ENCODE peak calls at places on chromosome 6, in four cellular contexts. One of them, this sample, is unnamed.

GRCh38 chr6:56652231-56652630 is 9.5 kb upstream of the DST start:
- DNase-seq in GM12891: no peak
- DNase-seq in stimulated activated CD4-positive, alpha-beta T cell treated with anti-CD3 and anti-CD28 coated beads, Interleukin-1b, Interleukin-23, amount 100 ng/mL, for 4 hours: no peak
- DNase-seq in EL: no peak
- DNase-seq in this sample: no peak

GRCh38 chr6:11200356-11200755 is 32.1 kb downstream of the NEDD9 start:
- DNase-seq in EL: peak
- DNase-seq in GM12891: no peak
- DNase-seq in stimulated activated CD4-positive, alpha-beta T cell treated with anti-CD3 and anti-CD28 coated beads, Interleukin-1b, Interleukin-23, amount 100 ng/mL, for 4 hours: no peak
- DNase-seq in this sample: no peak

GRCh38 chr6:7542065-7542877 is 800 bp downstream of the DSP start:
- DNase-seq in EL: peak
- DNase-seq in GM12891: peak
- DNase-seq in stimulated activated CD4-positive, alpha-beta T cell treated with anti-CD3 and anti-CD28 coated beads, Interleukin-1b, Interleukin-23, amount 100 ng/mL, for 4 hours: peak
- DNase-seq in this sample: no peak

GRCh38 chr6:127464161-127464880 is 5.1 kb upstream of the KIAA0408 start:
- DNase-seq in stimulated activated CD4-positive, alpha-beta T cell treated with anti-CD3 and anti-CD28 coated beads, Interleukin-1b, Interleukin-23, amount 100 ng/mL, for 4 hours: no peak
- DNase-seq in GM12891: no peak
- DNase-seq in EL: peak
- DNase-seq in this sample: no peak

GRCh38 chr6:40962241-40962640 is 76.8 kb downstream of the UNC5CL start:
- DNase-seq in EL: peak
- DNase-seq in stimulated activated CD4-positive, alpha-beta T cell treated with anti-CD3 and anti-CD28 coated beads, Interleukin-1b, Interleukin-23, amount 100 ng/mL, for 4 hours: no peak
- DNase-seq in GM12891: peak
- DNase-seq in this sample: no peak

GRCh38 chr6:109261815-109262214 is 120.5 kb downstream of the CD164 start:
- DNase-seq in EL: no peak
- DNase-seq in stimulated activated CD4-positive, alpha-beta T cell treated with anti-CD3 and anti-CD28 coated beads, Interleukin-1b, Interleukin-23, amount 100 ng/mL, for 4 hours: no peak
- DNase-seq in GM12891: no peak
- DNase-seq in this sample: no peak

GRCh38 chr6:159981591-159982245 is 12.8 kb downstream of the IGF2R start:
- DNase-seq in EL: peak
- DNase-seq in stimulated activated CD4-positive, alpha-beta T cell treated with anti-CD3 and anti-CD28 coated beads, Interleukin-1b, Interleukin-23, amount 100 ng/mL, for 4 hours: no peak
- DNase-seq in GM12891: no peak
- DNase-seq in this sample: no peak

GRCh38 chr6:24929255-24929654 is 6.5 kb downstream of the RIPOR2 start:
- DNase-seq in EL: no peak
- DNase-seq in stimulated activated CD4-positive, alpha-beta T cell treated with anti-CD3 and anti-CD28 coated beads, Interleukin-1b, Interleukin-23, amount 100 ng/mL, for 4 hours: no peak
- DNase-seq in GM12891: no peak
- DNase-seq in this sample: no peak

GRCh38 chr6:64811145-64811544 is 895.9 kb downstream of the EYS start:
- DNase-seq in stimulated activated CD4-positive, alpha-beta T cell treated with anti-CD3 and anti-CD28 coated beads, Interleukin-1b, Interleukin-23, amount 100 ng/mL, for 4 hours: no peak
- DNase-seq in GM12891: no peak
- DNase-seq in EL: no peak
- DNase-seq in this sample: no peak

GRCh38 chr6:36027501-36028087 is at the start of gene MAPK14:
- DNase-seq in GM12891: peak
- DNase-seq in EL: peak
- DNase-seq in stimulated activated CD4-positive, alpha-beta T cell treated with anti-CD3 and anti-CD28 coated beads, Interleukin-1b, Interleukin-23, amount 100 ng/mL, for 4 hours: peak
- DNase-seq in this sample: peak

GRCh38 chr6:134937426-134937825 is 12.5 kb downstream of the ALDH8A1 start:
- DNase-seq in stimulated activated CD4-positive, alpha-beta T cell treated with anti-CD3 and anti-CD28 coated beads, Interleukin-1b, Interleukin-23, amount 100 ng/mL, for 4 hours: no peak
- DNase-seq in EL: peak
- DNase-seq in GM12891: no peak
- DNase-seq in this sample: no peak

GRCh38 chr6:31729979-31730630 is 1.0 kb upstream of the DDAH2 start:
- DNase-seq in EL: peak
- DNase-seq in GM12891: peak
- DNase-seq in stimulated activated CD4-positive, alpha-beta T cell treated with anti-CD3 and anti-CD28 coated beads, Interleukin-1b, Interleukin-23, amount 100 ng/mL, for 4 hours: peak
- DNase-seq in this sample: peak

GRCh38 chr6:127464881-127465459 is 5.8 kb upstream of the KIAA0408 start:
- DNase-seq in GM12891: no peak
- DNase-seq in stimulated activated CD4-positive, alpha-beta T cell treated with anti-CD3 and anti-CD28 coated beads, Interleukin-1b, Interleukin-23, amount 100 ng/mL, for 4 hours: peak
- DNase-seq in EL: peak
- DNase-seq in this sample: peak

GRCh38 chr6:43334466-43335095 is 26.0 kb upstream of the CRIP3 start:
- DNase-seq in GM12891: no peak
- DNase-seq in EL: peak
- DNase-seq in stimulated activated CD4-positive, alpha-beta T cell treated with anti-CD3 and anti-CD28 coated beads, Interleukin-1b, Interleukin-23, amount 100 ng/mL, for 4 hours: no peak
- DNase-seq in this sample: no peak

GRCh38 chr6:98014791-98015201 is 731.8 kb upstream of the MMS22L start:
- DNase-seq in EL: no peak
- DNase-seq in GM12891: no peak
- DNase-seq in stimulated activated CD4-positive, alpha-beta T cell treated with anti-CD3 and anti-CD28 coated beads, Interleukin-1b, Interleukin-23, amount 100 ng/mL, for 4 hours: no peak
- DNase-seq in this sample: peak

GRCh38 chr6:113089056-113089455 is 741.9 kb downstream of the RFPL4B start:
- DNase-seq in GM12891: no peak
- DNase-seq in EL: no peak
- DNase-seq in stimulated activated CD4-positive, alpha-beta T cell treated with anti-CD3 and anti-CD28 coated beads, Interleukin-1b, Interleukin-23, amount 100 ng/mL, for 4 hours: no peak
- DNase-seq in this sample: no peak

GRCh38 chr6:146598785-146599405 is at the start of gene ADGB:
- DNase-seq in EL: peak
- DNase-seq in stimulated activated CD4-positive, alpha-beta T cell treated with anti-CD3 and anti-CD28 coated beads, Interleukin-1b, Interleukin-23, amount 100 ng/mL, for 4 hours: peak
- DNase-seq in GM12891: no peak
- DNase-seq in this sample: peak

GRCh38 chr6:90885611-90886056 is 298.8 kb upstream of the MAP3K7 start:
- DNase-seq in EL: no peak
- DNase-seq in GM12891: no peak
- DNase-seq in stimulated activated CD4-positive, alpha-beta T cell treated with anti-CD3 and anti-CD28 coated beads, Interleukin-1b, Interleukin-23, amount 100 ng/mL, for 4 hours: no peak
- DNase-seq in this sample: no peak

GRCh38 chr6:135270676-135271536 is 89.8 kb downstream of the MYB start:
- DNase-seq in EL: no peak
- DNase-seq in stimulated activated CD4-positive, alpha-beta T cell treated with anti-CD3 and anti-CD28 coated beads, Interleukin-1b, Interleukin-23, amount 100 ng/mL, for 4 hours: no peak
- DNase-seq in GM12891: no peak
- DNase-seq in this sample: peak

GRCh38 chr6:81465859-81466258 is 286.6 kb downstream of the TENT5A start:
- DNase-seq in GM12891: no peak
- DNase-seq in stimulated activated CD4-positive, alpha-beta T cell treated with anti-CD3 and anti-CD28 coated beads, Interleukin-1b, Interleukin-23, amount 100 ng/mL, for 4 hours: no peak
- DNase-seq in EL: peak
- DNase-seq in this sample: no peak

GRCh38 chr6:3852391-3852790 is 3.2 kb downstream of the FAM50B start:
- DNase-seq in EL: no peak
- DNase-seq in GM12891: no peak
- DNase-seq in stimulated activated CD4-positive, alpha-beta T cell treated with anti-CD3 and anti-CD28 coated beads, Interleukin-1b, Interleukin-23, amount 100 ng/mL, for 4 hours: no peak
- DNase-seq in this sample: no peak

GRCh38 chr6:7107578-7108195 is at the start of gene RREB1:
- DNase-seq in GM12891: peak
- DNase-seq in stimulated activated CD4-positive, alpha-beta T cell treated with anti-CD3 and anti-CD28 coated beads, Interleukin-1b, Interleukin-23, amount 100 ng/mL, for 4 hours: peak
- DNase-seq in EL: peak
- DNase-seq in this sample: peak

GRCh38 chr6:107730106-107730505 is 94.0 kb downstream of the SCML4 start:
- DNase-seq in GM12891: no peak
- DNase-seq in EL: no peak
- DNase-seq in stimulated activated CD4-positive, alpha-beta T cell treated with anti-CD3 and anti-CD28 coated beads, Interleukin-1b, Interleukin-23, amount 100 ng/mL, for 4 hours: peak
- DNase-seq in this sample: no peak

GRCh38 chr6:100257661-100258395 is 206.9 kb downstream of the SIM1 start:
- DNase-seq in EL: peak
- DNase-seq in stimulated activated CD4-positive, alpha-beta T cell treated with anti-CD3 and anti-CD28 coated beads, Interleukin-1b, Interleukin-23, amount 100 ng/mL, for 4 hours: no peak
- DNase-seq in GM12891: no peak
- DNase-seq in this sample: no peak

GRCh38 chr6:131210469-131210868 is 75.2 kb downstream of the AKAP7 start:
- DNase-seq in GM12891: no peak
- DNase-seq in EL: peak
- DNase-seq in stimulated activated CD4-positive, alpha-beta T cell treated with anti-CD3 and anti-CD28 coated beads, Interleukin-1b, Interleukin-23, amount 100 ng/mL, for 4 hours: no peak
- DNase-seq in this sample: no peak

GRCh38 chr6:15904651-15905376 is 224.1 kb upstream of the MYLIP start:
- DNase-seq in EL: no peak
- DNase-seq in GM12891: no peak
- DNase-seq in stimulated activated CD4-positive, alpha-beta T cell treated with anti-CD3 and anti-CD28 coated beads, Interleukin-1b, Interleukin-23, amount 100 ng/mL, for 4 hours: no peak
- DNase-seq in this sample: no peak

GRCh38 chr6:147546501-147547368 is 38.2 kb downstream of the SAMD5 start:
- DNase-seq in GM12891: no peak
- DNase-seq in stimulated activated CD4-positive, alpha-beta T cell treated with anti-CD3 and anti-CD28 coated beads, Interleukin-1b, Interleukin-23, amount 100 ng/mL, for 4 hours: no peak
- DNase-seq in EL: peak
- DNase-seq in this sample: no peak